ENCODE peak calls at places on chromosomes 3 and 15, in four cellular contexts. M, G, S and I are unnamed samples.

GRCh38 chr3:133894334-133895207 is 1.1 kb downstream of the RAB6B start:
- DNase-seq in M (peak; percentile 45), G (peak; percentile 49), S (no peak), I (peak; percentile 22)

GRCh38 chr15:51751687-51752683 is 588 bp downstream of the TMOD2 start:
- DNase-seq in G (peak; percentile 63), M (peak; percentile 33), S (peak; percentile 56), I (peak; percentile 44)

GRCh38 chr3:172043766-172044165 is 4.4 kb downstream of the FNDC3B start:
- DNase-seq in M (no peak), G (no peak), S (no peak), I (no peak)

GRCh38 chr3:46546896-46547440 is 19.1 kb downstream of the LRRC2 start:
- DNase-seq in S (no peak), G (no peak), M (no peak), I (no peak)

GRCh38 chr3:108590443-108590842 is 921 bp downstream of the DZIP3 start:
- DNase-seq in G (peak; percentile 6), M (no peak), S (no peak), I (no peak)

GRCh38 chr3:15323063-15323462 is 9.3 kb downstream of the SH3BP5 start:
- DNase-seq in G (no peak), S (no peak), M (no peak), I (no peak)

GRCh38 chr3:51500632-51501131 is 867 bp upstream of the DCAF1 start:
- DNase-seq in G (no peak), S (peak; percentile 60), M (peak; percentile 44), I (peak; percentile 32)

GRCh38 chr3:138944136-138944658 is 2.7 kb downstream of the FOXL2 start:
- DNase-seq in S (no peak), G (peak; percentile 58), M (no peak), I (no peak)

GRCh38 chr3:114242947-114243346 is 5.6 kb upstream of the ZNF80 start:
- DNase-seq in S (no peak), G (no peak), M (no peak), I (no peak)

GRCh38 chr3:167450195-167450594 is 23.6 kb downstream of the SERPINI2 start:
- DNase-seq in G (no peak), S (no peak), M (no peak), I (no peak)

GRCh38 chr3:11910971-11911531 is 64.4 kb upstream of the TAMM41 start:
- DNase-seq in M (no peak), S (no peak), G (no peak), I (no peak)

GRCh38 chr3:78605178-78605577 is 1162.6 kb downstream of the ROBO1 start:
- DNase-seq in M (no peak), G (no peak), S (no peak), I (no peak)

GRCh38 chr3:15069441-15069840 is 4.3 kb upstream of the MRPS25 start:
- DNase-seq in G (no peak), S (no peak), M (no peak), I (no peak)

GRCh38 chr3:150252462-150252861 is 155.6 kb upstream of the TSC22D2 start:
- DNase-seq in G (no peak), M (no peak), S (no peak), I (no peak)

GRCh38 chr3:185537369-185537970 is 14.9 kb downstream of the LIPH start:
- DNase-seq in S (peak; percentile 58), G (no peak), M (no peak), I (peak; percentile 75)

GRCh38 chr3:63687569-63688233 is 35.2 kb downstream of the SNTN start:
- DNase-seq in M (no peak), G (peak; percentile 94), S (no peak), I (no peak)

GRCh38 chr15:25775317-25775912 is 87.7 kb downstream of the ATP10A start:
- DNase-seq in M (no peak), G (peak; percentile 60), S (peak; percentile 81), I (no peak)

GRCh38 chr3:138941259-138941885 is 5.6 kb downstream of the FOXL2 start:
- DNase-seq in S (no peak), G (peak; percentile 79), M (no peak), I (no peak)

GRCh38 chr3:164832216-164832615 is 246.1 kb downstream of the SI start:
- DNase-seq in S (no peak), M (no peak), G (no peak), I (no peak)

GRCh38 chr15:36931434-36931833 is 168.9 kb downstream of the MEIS2 start:
- DNase-seq in S (no peak), M (no peak), G (no peak), I (no peak)

GRCh38 chr15:50751394-50751793 is 14.1 kb downstream of the SPPL2A start:
- DNase-seq in M (no peak), S (no peak), G (no peak), I (no peak)

GRCh38 chr15:45386974-45387373 is 8.6 kb upstream of the GATM start:
- DNase-seq in S (no peak), M (no peak), G (no peak), I (no peak)

GRCh38 chr15:42128476-42128875 is 28.0 kb downstream of the PLA2G4F start:
- DNase-seq in G (no peak), S (no peak), M (no peak), I (no peak)

GRCh38 chr3:196563721-196564225 is 4.6 kb downstream of the WDR53 start:
- DNase-seq in M (no peak), G (no peak), S (no peak), I (no peak)

GRCh38 chr3:177466076-177466475 is 268.8 kb upstream of the TBL1XR1 start:
- DNase-seq in M (no peak), S (no peak), G (no peak), I (no peak)

GRCh38 chr15:43908641-43909040 is 81.8 kb downstream of the WDR76 start:
- DNase-seq in S (no peak), G (no peak), M (no peak), I (no peak)

GRCh38 chr15:101318147-101318809 is 23.2 kb upstream of the SNRPA1 start:
- DNase-seq in S (no peak), M (no peak), G (no peak), I (no peak)

GRCh38 chr3:174540081-174540480 is 319.1 kb upstream of the NAALADL2 start:
- DNase-seq in M (no peak), S (no peak), G (peak; percentile 37), I (no peak)

GRCh38 chr15:77181305-77182074 is 110.6 kb upstream of the TSPAN3 start:
- DNase-seq in G (no peak), M (no peak), S (no peak), I (no peak)

GRCh38 chr3:141830508-141830907 is 45.9 kb upstream of the ATP1B3 start:
- DNase-seq in S (no peak), M (no peak), G (no peak), I (no peak)

GRCh38 chr3:101677436-101678286 is 729 bp upstream of the ZBTB11 start:
- DNase-seq in M (peak; percentile 42), G (peak; percentile 43), S (peak; percentile 62), I (no peak)

GRCh38 chr3:130661116-130661515 is 85.5 kb downstream of the PIK3R4 start:
- DNase-seq in S (no peak), M (no peak), G (no peak), I (no peak)

GRCh38 chr15:57607570-57608000 is 15.9 kb downstream of the MYZAP start:
- DNase-seq in G (no peak), M (peak; percentile 60), S (peak; percentile 51), I (peak; percentile 86)

GRCh38 chr15:53072077-53072476 is 281.9 kb upstream of the ONECUT1 start:
- DNase-seq in S (no peak), G (peak; percentile 90), M (peak; percentile 94), I (no peak)

GRCh38 chr15:62163847-62164499 is 1.1 kb downstream of the C2CD4B start:
- DNase-seq in M (peak; percentile 66), S (no peak), G (peak; percentile 61), I (no peak)

GRCh38 chr3:39178553-39178952 is 13.8 kb downstream of the XIRP1 start:
- DNase-seq in M (no peak), G (no peak), S (no peak), I (no peak)
- H3K27ac ChIP-seq in M (peak overlapping the region; percentile 96), G (no peak overlapping the region), S (peak overlapping the region; percentile 85), I (peak overlapping the region; percentile 92)

GRCh38 chr3:147404000-147404799 is 2.1 kb downstream of the ZIC4 start:
- DNase-seq in M (no peak), S (no peak), G (no peak), I (no peak)
- H3K27me3 ChIP-seq in M (peaks cover 22% of the 10 kb centered on the region), S (no peaks in the 10 kb centered on the region), G (peaks cover 100% of the 10 kb centered on the region), I (peaks cover 9% of the 10 kb centered on the region)

GRCh38 chr15:99511529-99511864 is 54.3 kb upstream of the MEF2A start:
- DNase-seq in S (no peak), G (no peak), M (no peak), I (no peak)
- H3K27ac ChIP-seq in S (peak overlapping the region; percentile 94), G (no peak overlapping the region), M (no peak overlapping the region), I (peak overlapping the region; percentile 48)

GRCh38 chr3:146044046-146044445 is 116.9 kb downstream of the PLOD2 start:
- DNase-seq in G (no peak), M (no peak), S (no peak), I (no peak)
- H3K27me3 ChIP-seq in G (no peaks in the 10 kb centered on the region), M (no peaks in the 10 kb centered on the region), S (no peaks in the 10 kb centered on the region), I (no peaks in the 10 kb centered on the region)

DNA sequence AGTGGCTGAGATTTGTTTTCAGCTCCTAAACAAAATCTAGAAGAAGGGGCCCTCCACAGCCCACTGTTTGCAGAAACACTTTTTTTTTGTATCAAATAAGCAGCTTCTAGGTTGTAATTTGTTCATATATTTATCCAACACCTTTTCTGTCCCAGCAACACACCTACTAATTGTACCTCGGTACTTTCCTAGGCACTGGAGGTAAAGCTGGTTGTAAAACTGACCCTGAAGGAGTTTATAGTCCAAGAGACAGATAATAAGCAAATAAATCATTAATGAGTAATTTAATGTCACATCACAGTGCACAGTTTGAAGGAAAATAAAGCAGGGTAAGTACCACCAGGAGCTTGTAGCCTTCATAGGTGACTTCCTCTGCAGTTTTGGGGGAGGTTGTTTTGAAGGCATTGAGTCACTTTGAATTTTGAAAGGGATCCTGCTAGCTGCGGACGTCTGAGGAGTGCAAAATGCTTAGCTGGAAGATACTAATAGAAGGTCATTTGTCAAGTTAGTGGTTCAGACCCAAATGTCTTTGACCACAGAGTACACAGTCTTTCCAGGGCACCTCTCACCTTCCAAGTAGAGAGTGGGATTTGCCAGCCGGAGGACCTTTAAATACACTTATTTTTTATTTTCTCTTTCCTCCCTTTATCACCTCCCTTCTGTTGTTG is 53.7 kb downstream of the CMSS1 start:
- DNase-seq in S (no peak), G (no peak), M (no peak), I (no peak)
- H3K27ac ChIP-seq in S (peak overlapping the region; percentile 73), G (no peak overlapping the region), M (no peak overlapping the region), I (no peak overlapping the region)

GRCh38 chr3:30268288-30268687 is 338.1 kb upstream of the TGFBR2 start:
- DNase-seq in M (no peak), S (no peak), G (no peak), I (no peak)

GRCh38 chr3:30271781-30272180 is 334.6 kb upstream of the TGFBR2 start:
- DNase-seq in M (no peak), G (no peak), S (no peak), I (no peak)

GRCh38 chr3:30269751-30270445 is 336.5 kb upstream of the TGFBR2 start:
- DNase-seq in M (no peak), G (no peak), S (no peak), I (no peak)

GRCh38 chr3:30277494-30277893 is 328.9 kb upstream of the TGFBR2 start:
- DNase-seq in M (no peak), G (no peak), S (no peak), I (no peak)

GRCh38 chr3:30273304-30274072 is 332.9 kb upstream of the TGFBR2 start:
- DNase-seq in S (no peak), M (no peak), G (no peak), I (no peak)
- H3K27me3 ChIP-seq in S (no peaks in the 10 kb centered on the region), M (no peaks in the 10 kb centered on the region), G (no peaks in the 10 kb centered on the region), I (no peaks in the 10 kb centered on the region)

GRCh38 chr15:80888846-80889245 is 100.8 kb downstream of the MESD start:
- DNase-seq in S (no peak), M (no peak), G (no peak), I (no peak)
- H3K27ac ChIP-seq in S (no peak overlapping the region), M (no peak overlapping the region), G (no peak overlapping the region), I (no peak overlapping the region)